ENCODE peak calls at places on chromosomes 12 and 14, in eight cellular contexts. C is occipital lobe; M is activated CD4-positive, alpha-beta T cell treated with anti-CD3 and anti-CD28 coated beads, Interleukin-2, amount 50 U/mL, for 1 hour; B is pons; S is lower leg skin; N is stimulated activated CD8-positive, alpha-beta memory T cell treated with anti-CD3 and anti-CD28 coated beads, Interleukin-4, amount 100 ng/mL, for 48 hours; O is NCI-H526; P is pancreas. H is an unnamed sample.

GRCh38 chr14:32358781-32359180 is 29.7 kb downstream of the AKAP6 start:
- DNase-seq in O (no peak), N (no peak), P (no peak), S (no peak), C (no peak), B (no peak), M (no peak), H (no peak)

GRCh38 chr12:19198272-19198671 is 68.7 kb downstream of the PLEKHA5 start:
- DNase-seq in M (no peak), O (peak), S (no peak), N (no peak), P (no peak), B (no peak), C (no peak), H (no peak)

GRCh38 chr14:101359221-101360044 is 201.9 kb upstream of the DIO3 start:
- DNase-seq in C (no peak), O (no peak), B (no peak), S (peak), P (no peak), M (no peak), N (no peak), H (peak)

GRCh38 chr12:109589691-109590245 is 16.2 kb downstream of the MVK start:
- DNase-seq in N (no peak), P (no peak), B (no peak), M (no peak), O (no peak), S (no peak), C (no peak), H (no peak)

GRCh38 chr12:19643635-19644034 is 204.3 kb downstream of the AEBP2 start:
- DNase-seq in P (no peak), N (no peak), S (no peak), M (no peak), O (no peak), C (no peak), B (peak), H (no peak)

GRCh38 chr12:65941388-65941787 is 117.1 kb downstream of the HMGA2 start:
- DNase-seq in O (no peak), B (no peak), N (no peak), C (no peak), M (no peak), S (no peak), P (no peak), H (no peak)

GRCh38 chr12:113208041-113208934 is 13.0 kb upstream of the TPCN1 start:
- DNase-seq in P (no peak), B (peak), C (no peak), N (peak), M (peak), O (no peak), S (no peak), H (no peak)

GRCh38 chr12:104478396-104479140 is 21.8 kb downstream of the CHST11 start:
- DNase-seq in S (no peak), O (no peak), N (no peak), B (peak), P (no peak), M (no peak), C (no peak), H (no peak)

GRCh38 chr12:120538281-120539156 is 4.4 kb downstream of the RNF10 start:
- DNase-seq in C (no peak), O (no peak), B (no peak), S (no peak), P (peak), M (no peak), N (no peak), H (peak)

GRCh38 chr12:6553051-6553868 is 2.6 kb downstream of the IFFO1 start:
- DNase-seq in S (no peak), N (no peak), O (no peak), C (peak), M (no peak), B (peak), P (no peak), H (no peak)

GRCh38 chr12:34400423-34400881 is 378.2 kb downstream of the ALG10 start:
- DNase-seq in N (peak), S (peak), P (peak), C (no peak), B (no peak), O (no peak), M (no peak), H (peak)

GRCh38 chr12:56778756-56779155 is 15.6 kb downstream of the HSD17B6 start:
- DNase-seq in P (no peak), N (no peak), B (no peak), C (no peak), O (no peak), M (no peak), S (no peak), H (no peak)

GRCh38 chr12:127516467-127516866 is 750.5 kb upstream of the TMEM132C start:
- DNase-seq in O (no peak), M (no peak), N (no peak), P (no peak), B (no peak), C (no peak), S (no peak), H (no peak)

GRCh38 chr12:90322006-90322405 is 613.4 kb upstream of the ATP2B1 start:
- DNase-seq in B (no peak), M (no peak), N (no peak), C (no peak), P (no peak), O (no peak), S (no peak), H (no peak)

GRCh38 chr14:68682166-68683103 is 110.4 kb downstream of the ZFP36L1 start:
- DNase-seq in M (peak), S (no peak), C (no peak), P (no peak), B (peak), O (no peak), N (no peak), H (peak)

GRCh38 chr14:87231336-87232026 is 761.5 kb downstream of the GALC start:
- DNase-seq in B (no peak), M (no peak), C (no peak), O (no peak), S (no peak), N (no peak), P (no peak), H (no peak)

GRCh38 chr14:74394549-74394948 is 31.5 kb downstream of the SYNDIG1L start:
- DNase-seq in O (no peak), B (no peak), M (no peak), N (no peak), C (no peak), S (no peak), P (no peak), H (no peak)

GRCh38 chr12:43676183-43676813 is 82.3 kb downstream of the PUS7L start:
- DNase-seq in C (no peak), P (no peak), S (no peak), O (no peak), N (peak), M (no peak), B (no peak), H (no peak)

GRCh38 chr14:23339506-23340268 is 13.0 kb downstream of the SLC22A17 start:
- DNase-seq in O (no peak), B (no peak), N (no peak), P (no peak), C (no peak), M (no peak), S (no peak), H (no peak)

GRCh38 chr12:59871779-59872178 is 275.9 kb downstream of the SLC16A7 start:
- DNase-seq in B (no peak), O (no peak), S (no peak), P (no peak), N (no peak), C (no peak), M (no peak), H (no peak)

GRCh38 chr12:76586764-76587395 is 27.3 kb upstream of the OSBPL8 start:
- DNase-seq in M (peak), B (peak), N (peak), S (no peak), O (peak), C (no peak), P (no peak), H (no peak)

GRCh38 chr12:24387381-24387780 is 437.9 kb upstream of the SOX5 start:
- DNase-seq in N (no peak), S (no peak), B (no peak), C (no peak), P (no peak), M (no peak), O (no peak), H (no peak)

GRCh38 chr12:85448548-85449139 is 168.6 kb downstream of the ALX1 start:
- DNase-seq in P (no peak), C (no peak), S (no peak), O (no peak), N (no peak), B (no peak), M (no peak), H (no peak)

GRCh38 chr12:9673404-9674225 is 4.1 kb downstream of the CLEC2D start:
- DNase-seq in C (no peak), B (no peak), P (no peak), N (peak), M (peak), S (no peak), O (no peak), H (peak)

GRCh38 chr12:96036765-96037455 is 1.5 kb upstream of the LTA4H start:
- DNase-seq in S (no peak), N (no peak), B (no peak), P (no peak), O (no peak), C (no peak), M (no peak), H (no peak)

GRCh38 chr12:51851408-51852097 is 3.0 kb upstream of the FIGNL2 start:
- DNase-seq in B (no peak), O (no peak), P (no peak), M (no peak), N (no peak), C (no peak), S (no peak), H (no peak)

GRCh38 chr14:93263416-93263815 is 56.4 kb downstream of the UBR7 start:
- DNase-seq in M (no peak), C (no peak), P (no peak), N (no peak), S (no peak), B (no peak), O (no peak), H (no peak)

GRCh38 chr12:110282343-110282860 is 1.4 kb downstream of the ATP2A2 start:
- DNase-seq in B (no peak), M (no peak), S (no peak), O (no peak), C (no peak), P (no peak), N (no peak), H (no peak)

GRCh38 chr14:34081576-34082136 is 130.8 kb upstream of the EGLN3 start:
- DNase-seq in O (peak), N (no peak), C (no peak), M (no peak), P (no peak), S (no peak), B (no peak), H (no peak)

GRCh38 chr12:103955811-103956514 is 9.7 kb upstream of the TDG start:
- DNase-seq in P (no peak), O (no peak), M (no peak), B (no peak), N (peak), C (no peak), S (no peak), H (no peak)

GRCh38 chr12:15558915-15559528 is 230.2 kb downstream of the EPS8 start:
- DNase-seq in M (no peak), O (no peak), P (no peak), B (no peak), N (no peak), S (no peak), C (no peak), H (no peak)

GRCh38 chr14:53285806-53286205 is 132.7 kb upstream of the DDHD1 start:
- DNase-seq in P (no peak), B (no peak), C (no peak), O (no peak), M (no peak), N (no peak), S (no peak), H (no peak)

GRCh38 chr14:86166541-86166940 is 636.6 kb downstream of the FLRT2 start:
- DNase-seq in P (no peak), O (no peak), N (no peak), S (no peak), C (no peak), M (no peak), B (no peak), H (no peak)

GRCh38 chr14:74401504-74402241 is 24.3 kb downstream of the SYNDIG1L start:
- DNase-seq in N (peak), M (peak), C (no peak), P (no peak), S (peak), O (no peak), B (peak), H (peak)

GRCh38 chr14:83713736-83714135 is 1816.2 kb upstream of the FLRT2 start:
- DNase-seq in N (no peak), M (no peak), O (no peak), C (no peak), S (no peak), P (no peak), B (no peak), H (no peak)

GRCh38 chr12:52359511-52360103 is 7.7 kb downstream of the KRT85 start:
- DNase-seq in S (peak), B (no peak), P (no peak), C (no peak), O (no peak), M (no peak), N (no peak), H (no peak)

GRCh38 chr14:105050551-105050897 is 14.7 kb downstream of the GPR132 start:
- DNase-seq in M (no peak), S (no peak), P (peak), C (no peak), O (no peak), B (no peak), N (no peak), H (no peak)

GRCh38 chr14:67413806-67414769 is 2.1 kb upstream of the PLEK2 start:
- DNase-seq in O (no peak), M (no peak), C (no peak), B (no peak), S (no peak), N (peak), P (no peak), H (peak)

GRCh38 chr14:26286066-26286791 is 311.6 kb downstream of the NOVA1 start:
- DNase-seq in B (no peak), P (no peak), M (no peak), N (no peak), S (no peak), O (no peak), C (no peak), H (no peak)

GRCh38 chr12:101823039-101823438 is 7.7 kb downstream of the GNPTAB start:
- DNase-seq in B (no peak), M (no peak), P (no peak), S (peak), N (no peak), O (no peak), C (no peak), H (no peak)

H was measured in posterior vena cava.